ENCODE peak calls at places on chromosomes 6 and 20, in seven cellular contexts. O is IMR-90, X is testis, A is HCT116, W is right lobe of liver, C is heart left ventricle, I is A549. G is an unnamed sample.

GRCh38 chr20:57654363-57654997 is 34.3 kb upstream of the ZBP1 start:
- DNase-seq in X (peak), I (peak), A (peak), W (peak), O (peak), C (peak), G (peak)

GRCh38 chr6:1606533-1607235 is 3.0 kb upstream of the FOXC1 start:
- DNase-seq in O (no peak), I (no peak), X (no peak), A (no peak), C (no peak), W (no peak), G (no peak)

GRCh38 chr6:97014595-97014994 is 90.1 kb downstream of the KLHL32 start:
- DNase-seq in X (no peak), I (no peak), O (no peak), W (no peak), A (no peak), C (no peak), G (no peak)

GRCh38 chr20:12201289-12201991 is 283.7 kb downstream of the BTBD3 start:
- DNase-seq in X (no peak), W (no peak), O (peak), I (no peak), C (peak), A (no peak), G (no peak)

GRCh38 chr6:3457710-3458605 is 1.1 kb upstream of the SLC22A23 start:
- DNase-seq in I (no peak), X (peak), C (peak), W (peak), A (peak), O (no peak), G (peak)

GRCh38 chr6:61887425-61887824 is 398.6 kb downstream of the KHDRBS2 start:
- DNase-seq in X (no peak), C (no peak), O (no peak), A (no peak), I (no peak), W (no peak), G (no peak)

GRCh38 chr6:152301806-152302568 is 335.2 kb downstream of the SYNE1 start:
- DNase-seq in O (peak), C (peak), I (peak), W (peak), A (peak), X (peak), G (peak)

GRCh38 chr6:92121228-92121627 is 1298.1 kb downstream of the EPHA7 start:
- DNase-seq in X (no peak), O (no peak), C (no peak), A (no peak), W (no peak), I (no peak), G (no peak)

GRCh38 chr6:12113190-12113578 is 101.1 kb downstream of the HIVEP1 start:
- DNase-seq in O (peak), W (no peak), A (no peak), I (no peak), C (no peak), X (no peak), G (no peak)

GRCh38 chr20:34954905-34955231 is 738 bp downstream of the GSS start:
- DNase-seq in A (peak), I (no peak), C (peak), O (peak), W (no peak), X (peak), G (no peak)

GRCh38 chr6:14277405-14277930 is 159.9 kb downstream of the CD83 start:
- DNase-seq in X (no peak), I (no peak), W (no peak), C (no peak), A (no peak), O (no peak), G (no peak)

GRCh38 chr20:8020314-8021079 is 936 bp upstream of the TMX4 start:
- DNase-seq in I (no peak), C (no peak), A (no peak), X (no peak), O (no peak), W (no peak), G (peak)

GRCh38 chr20:14235355-14235754 is 102.1 kb downstream of the FLRT3 start:
- DNase-seq in X (no peak), O (peak), I (no peak), C (no peak), W (no peak), A (no peak), G (no peak)

GRCh38 chr20:55761787-55762186 is 243.5 kb downstream of the CBLN4 start:
- DNase-seq in A (no peak), C (no peak), X (no peak), O (no peak), W (no peak), I (no peak), G (no peak)

GRCh38 chr20:362271-363254 is 15.7 kb downstream of the NRSN2 start:
- DNase-seq in X (peak), A (peak), I (peak), C (peak), O (peak), W (peak), G (peak)

GRCh38 chr6:127971945-127972391 is 71.1 kb upstream of the THEMIS start:
- DNase-seq in X (no peak), I (no peak), O (peak), A (no peak), C (no peak), W (no peak), G (no peak)

GRCh38 chr20:64151634-64152530 is 12.4 kb upstream of the MYT1 start:
- DNase-seq in O (peak), X (no peak), C (peak), A (peak), W (peak), I (no peak), G (no peak)

GRCh38 chr6:14108571-14109410 is 8.8 kb upstream of the CD83 start:
- DNase-seq in I (no peak), O (no peak), X (no peak), C (no peak), A (no peak), W (peak), G (peak)

GRCh38 chr6:84740385-84740784 is 24.0 kb downstream of the TBX18 start:
- DNase-seq in I (no peak), O (no peak), A (no peak), C (no peak), X (no peak), W (no peak), G (no peak)

GRCh38 chr6:132282696-132283095 is 118.6 kb downstream of the MOXD1 start:
- DNase-seq in C (no peak), W (no peak), A (no peak), O (no peak), I (no peak), X (no peak), G (no peak)

GRCh38 chr6:91704531-91704930 is 1117.7 kb upstream of the MAP3K7 start:
- DNase-seq in X (no peak), I (no peak), C (no peak), O (peak), A (no peak), W (no peak), G (no peak)

GRCh38 chr20:21229163-21229562 is 74.0 kb upstream of the XRN2 start:
- DNase-seq in O (peak), C (no peak), X (no peak), A (peak), I (peak), W (no peak), G (no peak)

GRCh38 chr20:32564921-32565734 is 20.0 kb downstream of the NOL4L start:
- DNase-seq in I (no peak), A (no peak), X (peak), C (peak), W (peak), O (no peak), G (peak)

GRCh38 chr6:88806728-88807127 is 156.7 kb downstream of the RNGTT start:
- DNase-seq in O (no peak), I (no peak), C (no peak), A (no peak), X (no peak), W (no peak), G (no peak)

GRCh38 chr6:145621776-145622175 is 113.5 kb downstream of the EPM2A start:
- DNase-seq in O (no peak), X (no peak), W (no peak), A (no peak), C (no peak), I (no peak), G (no peak)

GRCh38 chr6:12010635-12011275 is 1.4 kb upstream of the HIVEP1 start:
- DNase-seq in C (peak), I (peak), O (no peak), W (peak), A (no peak), X (peak), G (peak)

GRCh38 chr6:128327890-128328289 is 192.5 kb downstream of the PTPRK start:
- DNase-seq in A (peak), W (no peak), I (no peak), O (peak), C (no peak), X (peak), G (peak)

GRCh38 chr6:138590796-138591709 is 91.8 kb upstream of the NHSL1 start:
- DNase-seq in A (peak), C (peak), I (peak), O (peak), W (no peak), X (peak), G (peak)

GRCh38 chr6:121436966-121437756 is 1.7 kb downstream of the GJA1 start:
- DNase-seq in O (peak), W (no peak), I (peak), A (no peak), X (peak), C (peak), G (peak)

GRCh38 chr6:121435444-121436069 is at the start of gene GJA1:
- DNase-seq in A (no peak), X (peak), C (peak), I (peak), W (no peak), O (peak), G (no peak)

GRCh38 chr6:121436172-121436965 is 923 bp downstream of the GJA1 start:
- DNase-seq in W (no peak), A (no peak), X (peak), C (no peak), O (no peak), I (no peak), G (no peak)

GRCh38 chr6:121439456-121440250 is 4.2 kb downstream of the GJA1 start:
- DNase-seq in C (no peak), I (no peak), W (no peak), O (no peak), X (no peak), A (no peak), G (no peak)

DNA sequence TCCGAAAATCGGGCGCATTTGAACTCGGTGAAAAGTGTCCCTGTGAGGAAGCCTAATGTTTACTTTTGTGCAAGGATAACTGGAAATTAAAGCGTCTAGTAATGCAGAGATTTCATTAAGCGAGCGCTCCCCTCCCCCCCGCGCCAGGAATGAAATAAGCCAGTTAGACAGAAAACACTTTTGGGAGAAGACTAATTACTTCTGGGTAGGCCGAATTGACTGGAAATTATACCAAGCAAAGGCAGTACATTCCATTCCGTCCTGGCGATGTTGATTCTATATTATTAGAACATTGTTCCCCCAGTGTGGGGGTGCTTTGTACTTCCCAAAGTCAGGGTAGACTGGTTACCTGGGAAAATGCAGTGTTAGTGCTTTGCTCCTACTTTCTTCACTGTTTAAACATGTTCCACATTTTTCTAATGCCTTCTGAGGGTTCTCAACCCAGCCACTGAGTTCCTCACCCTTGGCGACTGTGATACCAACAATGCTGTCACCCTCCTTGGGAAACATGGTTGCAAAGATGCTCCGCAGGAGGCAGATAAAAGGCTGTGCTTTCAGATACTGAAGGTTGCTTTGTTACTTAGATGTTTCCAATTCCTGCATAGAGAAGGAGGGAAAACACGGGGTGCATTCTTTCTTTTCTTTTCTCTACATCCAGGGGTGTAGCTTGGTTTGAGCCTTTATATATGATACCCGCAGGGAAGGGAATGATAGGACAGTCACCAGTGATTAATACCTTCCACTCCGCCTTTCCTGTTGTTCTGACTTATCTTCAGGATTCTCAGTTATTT is 2.6 kb downstream of the GJA1 start:
- DNase-seq in O (peak), X (peak), C (no peak), A (no peak), I (peak), W (no peak), G (no peak)
- TF ChIP-seq POLR2A in O (peak), X (no peak), C (no peak), A (no peak), I (no peak), W (no peak), G (no peak)

GRCh38 chr6:107113460-107114212 is 1.7 kb downstream of the BEND3 start:
- DNase-seq in C (no peak), O (no peak), I (no peak), A (no peak), X (peak), W (no peak), G (no peak)

GRCh38 chr6:107116328-107116892 is 1.1 kb upstream of the BEND3 start:
- DNase-seq in W (no peak), A (no peak), X (peak), O (no peak), I (no peak), C (no peak), G (peak)

GRCh38 chr6:107115695-107116327 is 496 bp upstream of the BEND3 start:
- DNase-seq in A (no peak), W (peak), I (peak), X (peak), O (no peak), C (peak), G (peak)

GRCh38 chr6:107114872-107115694 is at the start of gene BEND3:
- DNase-seq in X (peak), O (no peak), I (no peak), A (no peak), C (no peak), W (peak), G (peak)

DNA sequence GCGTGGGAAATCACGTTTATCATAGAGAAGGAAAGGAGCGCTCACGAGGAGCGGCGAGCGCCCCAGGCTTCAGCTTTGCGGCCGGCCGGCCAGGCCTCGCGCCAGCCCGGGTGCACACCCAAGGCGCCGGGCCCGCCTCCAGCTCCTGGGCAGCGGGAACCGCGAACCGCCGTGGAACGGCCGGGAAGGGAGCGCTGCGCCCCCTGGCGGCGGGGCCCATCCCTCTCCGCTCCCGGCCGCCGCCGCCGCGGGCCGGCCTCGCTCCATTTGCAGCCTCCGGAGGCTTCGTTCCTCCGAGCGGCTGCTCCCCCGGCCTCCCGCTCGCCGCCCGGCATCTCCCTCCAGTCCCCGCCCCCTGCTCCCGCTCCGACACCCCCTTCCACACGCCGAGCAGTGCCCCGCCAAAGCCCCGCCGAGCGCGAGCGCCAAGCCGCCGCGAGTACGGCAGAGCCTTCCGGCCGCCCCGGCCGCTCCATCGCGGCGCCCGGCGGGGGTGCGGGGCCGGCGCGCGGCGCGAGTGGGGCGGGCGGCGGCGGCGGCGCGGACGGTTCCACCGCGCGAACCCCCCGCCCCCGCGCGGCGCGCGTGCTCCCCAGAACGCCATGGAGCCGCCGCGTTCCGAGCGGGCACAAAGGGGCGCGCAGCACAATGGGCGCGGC is 973 bp downstream of the BEND3 start:
- DNase-seq in X (peak), O (peak), I (peak), W (peak), A (peak), C (peak), G (peak)
- TF ChIP-seq POLR2A in X (no peak), O (no peak), I (no peak), W (no peak), A (no peak), C (no peak), G (peak)

GRCh38 chr20:44580581-44581268 is 1.7 kb upstream of the PKIG start:
- DNase-seq in X (no peak), W (no peak), O (no peak), A (no peak), I (no peak), C (no peak), G (no peak)

GRCh38 chr20:44583179-44583578 is 800 bp downstream of the PKIG start:
- DNase-seq in X (no peak), W (no peak), A (no peak), I (no peak), O (peak), C (no peak), G (no peak)

GRCh38 chr20:44584103-44584690 is 1.8 kb downstream of the PKIG start:
- DNase-seq in C (no peak), A (no peak), W (no peak), O (no peak), I (no peak), X (no peak), G (no peak)

GRCh38 chr20:44581515-44581914 is 864 bp upstream of the PKIG start:
- DNase-seq in C (no peak), X (no peak), W (no peak), I (no peak), A (no peak), O (no peak), G (no peak)

GRCh38 chr20:44582321-44583025 is at the start of gene PKIG:
- DNase-seq in X (no peak), O (peak), C (peak), I (no peak), A (no peak), W (no peak), G (peak)
- TF ChIP-seq POLR2A in X (no peak), O (peak), C (no peak), I (no peak), A (no peak), W (no peak), G (peak)

DNA sequence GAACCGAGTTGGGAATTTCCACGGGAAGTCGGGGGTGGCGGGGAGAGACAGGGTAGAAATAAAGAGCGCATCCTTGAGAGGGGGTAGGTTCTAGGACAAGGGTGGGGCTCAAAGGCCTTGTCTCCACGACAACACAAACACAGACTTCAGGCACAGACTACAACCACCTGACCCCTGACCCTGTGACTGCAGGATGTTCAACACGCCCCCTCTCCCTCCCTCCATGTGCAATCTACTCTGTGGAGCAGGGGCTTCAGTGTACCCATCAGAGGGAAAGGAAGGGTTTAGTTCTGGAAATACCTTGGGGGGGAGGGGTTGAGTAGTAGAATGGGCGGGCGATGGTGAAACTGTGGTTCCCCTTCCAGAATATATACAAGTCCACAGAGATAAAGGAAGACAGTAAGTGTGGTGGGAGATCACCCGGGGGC is 651 bp upstream of the TAPBP start:
- DNase-seq in W (peak), I (peak), X (peak), A (no peak), O (peak), C (peak), G (peak)
- TF ChIP-seq POLR2A in W (no peak), I (no peak), X (no peak), A (no peak), O (no peak), C (no peak), G (peak)

DNA sequence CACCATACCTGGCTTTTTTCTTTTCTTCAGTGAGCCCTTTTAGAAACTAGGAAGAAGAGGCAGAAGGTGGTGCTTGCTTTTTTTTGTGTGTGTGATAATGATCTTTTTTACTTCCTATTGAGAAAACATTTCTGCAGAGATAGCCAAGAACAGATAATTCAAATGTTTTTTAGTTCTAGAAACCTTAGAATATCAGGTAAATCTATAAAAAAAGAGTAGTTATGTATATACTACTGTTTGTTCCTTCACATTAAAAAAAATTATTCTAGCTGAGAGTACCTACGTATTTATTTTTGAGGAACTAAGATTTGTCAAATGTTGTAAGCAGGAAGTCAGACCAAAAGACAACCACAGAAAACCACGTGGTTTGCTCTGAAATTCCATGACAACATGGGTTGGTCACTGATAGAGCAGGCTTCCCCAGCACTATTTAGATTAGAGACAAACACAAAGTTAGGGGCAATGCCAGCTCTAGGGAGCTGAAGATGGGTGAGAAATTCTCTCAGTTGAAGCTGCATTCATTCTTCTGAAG is 12.8 kb downstream of the STK4 start:
- DNase-seq in X (no peak), O (peak), C (no peak), W (no peak), I (no peak), A (no peak), G (peak)
- TF ChIP-seq POLR2A in X (no peak), O (no peak), C (no peak), W (no peak), I (no peak), A (no peak), G (peak)

GRCh38 chr6:141551318-141551717 is 581.4 kb upstream of the GJE1 start:
- DNase-seq in O (no peak), A (no peak), C (no peak), X (no peak), W (no peak), I (no peak), G (no peak)
- TF ChIP-seq POLR2A in O (no peak), A (no peak), C (no peak), X (no peak), W (no peak), I (no peak), G (no peak)

DNA sequence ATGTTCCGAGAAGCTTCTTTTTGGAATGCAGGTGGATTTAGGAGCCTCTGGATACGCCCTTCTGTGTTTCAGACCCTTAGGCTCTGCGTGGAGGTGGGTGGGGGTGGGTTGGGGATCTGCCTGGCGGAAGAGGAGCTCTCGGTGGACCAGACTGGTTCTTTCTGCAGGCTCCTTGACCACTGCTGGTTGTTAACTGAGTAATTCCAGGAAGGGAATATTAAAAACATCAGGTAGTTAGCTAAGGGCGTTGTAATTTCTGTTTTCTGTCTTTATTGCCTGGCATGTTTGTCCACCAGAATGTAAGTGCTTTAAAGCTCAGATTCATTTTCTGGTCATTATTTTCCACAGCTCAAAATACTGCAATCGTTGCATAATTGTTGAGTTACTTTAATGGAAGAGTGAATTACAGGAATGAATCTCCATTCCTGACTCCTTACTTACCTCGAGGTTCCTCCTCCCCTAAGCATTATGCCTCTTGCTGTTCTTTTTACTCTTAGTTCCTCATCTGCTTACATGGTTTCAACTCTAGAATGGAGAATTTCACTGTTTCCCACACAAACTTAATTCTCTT is 5.8 kb downstream of the CDYL start:
- DNase-seq in A (no peak), C (no peak), W (no peak), X (no peak), O (no peak), I (no peak), G (no peak)
- TF ChIP-seq POLR2A in A (no peak), C (no peak), W (no peak), X (no peak), O (no peak), I (no peak), G (no peak)

G was measured in erythroblast.